ENCODE peak calls at places on chromosomes 5 and 9, in nine cellular contexts. N, C, A, K, L, U, V, O and B are unnamed samples.
A peak's percentile ranks its signal among the peaks of the same experiment; 100 is the strongest.

GRCh38 chr5:16265141-16265540 is 85.5 kb upstream of the MARCHF11 start:
- DNase-seq in N (no peak), C (no peak), A (no peak), K (no peak), L (no peak), U (no peak), V (no peak), O (no peak), B (no peak)

GRCh38 chr9:126326228-126327015 is at the start of gene MVB12B:
- DNase-seq in N (peak; percentile 40), C (peak; percentile 8), A (no peak), K (peak; percentile 42), L (no peak), U (peak; percentile 86), V (peak; percentile 59), O (peak; percentile 78), B (peak; percentile 37)

GRCh38 chr9:130728721-130729120 is 35.1 kb downstream of the EXOSC2 start:
- DNase-seq in N (peak; percentile 61), C (peak; percentile 80), A (peak; percentile 44), K (no peak), L (peak; percentile 52), U (no peak), V (no peak), O (no peak), B (no peak)

GRCh38 chr9:91174772-91175171 is 186.9 kb downstream of the AUH start:
- DNase-seq in N (no peak), C (no peak), A (no peak), K (no peak), L (no peak), U (no peak), V (peak; percentile 25), O (no peak), B (no peak)

GRCh38 chr9:17987174-17987573 is 408.3 kb downstream of the SH3GL2 start:
- DNase-seq in N (no peak), C (no peak), A (no peak), K (no peak), L (no peak), U (no peak), V (no peak), O (no peak), B (no peak)

GRCh38 chr5:132510076-132510475 is 19.5 kb upstream of the IRF1 start:
- DNase-seq in N (peak; percentile 92), C (peak; percentile 96), A (peak; percentile 96), K (no peak), L (peak; percentile 56), U (no peak), V (no peak), O (no peak), B (no peak)

GRCh38 chr9:6827370-6827949 is 69.7 kb downstream of the KDM4C start:
- DNase-seq in N (peak; percentile 71), C (peak; percentile 54), A (peak; percentile 58), K (no peak), L (no peak), U (peak; percentile 73), V (peak; percentile 32), O (no peak), B (peak; percentile 30)

GRCh38 chr9:33860200-33860871 is 43.4 kb downstream of the UBE2R2 start:
- DNase-seq in N (peak; percentile 19), C (no peak), A (no peak), K (no peak), L (no peak), U (no peak), V (no peak), O (no peak), B (no peak)

GRCh38 chr5:5705010-5705409 is 282.5 kb downstream of the ICE1 start:
- DNase-seq in N (no peak), C (no peak), A (no peak), K (no peak), L (no peak), U (no peak), V (no peak), O (no peak), B (no peak)

GRCh38 chr9:34549407-34549732 is 26.6 kb upstream of the ENHO start:
- DNase-seq in N (no peak), C (no peak), A (no peak), K (no peak), L (no peak), U (no peak), V (no peak), O (no peak), B (no peak)

GRCh38 chr9:21660976-21661375 is 141.5 kb upstream of the MTAP start:
- DNase-seq in N (no peak), C (no peak), A (no peak), K (no peak), L (no peak), U (no peak), V (no peak), O (no peak), B (no peak)

GRCh38 chr9:21549251-21549765 is 67.2 kb upstream of the IFNE start:
- DNase-seq in N (peak; percentile 97), C (peak; percentile 97), A (peak; percentile 99), K (peak; percentile 98), L (no peak), U (no peak), V (no peak), O (no peak), B (no peak)

GRCh38 chr5:143129910-143130703 is 273.4 kb downstream of the NR3C1 start:
- DNase-seq in N (no peak), C (no peak), A (no peak), K (no peak), L (no peak), U (no peak), V (no peak), O (no peak), B (no peak)

GRCh38 chr5:132500244-132500930 is 9.8 kb upstream of the IRF1 start:
- DNase-seq in N (no peak), C (no peak), A (no peak), K (no peak), L (no peak), U (no peak), V (no peak), O (no peak), B (no peak)

GRCh38 chr9:85212887-85213286 is 528.9 kb downstream of the AGTPBP1 start:
- DNase-seq in N (peak; percentile 63), C (no peak), A (peak; percentile 24), K (peak; percentile 78), L (no peak), U (no peak), V (no peak), O (no peak), B (no peak)

GRCh38 chr5:145975361-145976066 is 39.1 kb downstream of the SH3RF2 start:
- DNase-seq in N (peak; percentile 90), C (peak; percentile 89), A (peak; percentile 80), K (peak; percentile 86), L (peak; percentile 77), U (no peak), V (no peak), O (no peak), B (no peak)

GRCh38 chr5:112025729-112026128 is 268.7 kb upstream of the NREP start:
- DNase-seq in N (no peak), C (no peak), A (no peak), K (no peak), L (no peak), U (no peak), V (no peak), O (no peak), B (no peak)

DNA sequence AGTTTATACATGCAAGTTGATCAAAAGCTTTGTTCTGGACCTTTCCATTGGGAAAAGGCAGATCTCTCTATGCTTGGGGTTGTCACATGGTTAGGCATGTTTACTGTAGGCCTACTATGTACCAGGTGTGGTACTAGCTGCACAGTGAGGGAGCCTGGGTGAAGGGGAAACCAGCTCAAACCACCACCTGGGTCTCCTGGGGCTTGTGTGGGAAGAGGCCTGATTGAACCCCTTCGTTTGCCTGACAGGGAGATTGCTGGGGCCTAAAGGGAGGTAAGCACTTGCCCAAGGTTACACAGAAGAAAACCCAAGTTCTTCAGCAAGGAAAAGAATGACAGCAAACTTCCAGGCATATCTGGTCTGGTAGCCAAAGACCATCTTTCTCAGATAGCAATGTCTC is 145.9 kb downstream of the MELK start:
- DNase-seq in N (no peak), C (no peak), A (no peak), K (no peak), L (no peak), U (no peak), V (no peak), O (no peak), B (no peak)
- H3K4me3 ChIP-seq in N (no peak overlapping the region), C (no peak overlapping the region), A (no peak overlapping the region), K (no peak overlapping the region), L (no peak overlapping the region), U (no peak overlapping the region), V (no peak overlapping the region), O (no peak overlapping the region), B (no peak overlapping the region)

DNA sequence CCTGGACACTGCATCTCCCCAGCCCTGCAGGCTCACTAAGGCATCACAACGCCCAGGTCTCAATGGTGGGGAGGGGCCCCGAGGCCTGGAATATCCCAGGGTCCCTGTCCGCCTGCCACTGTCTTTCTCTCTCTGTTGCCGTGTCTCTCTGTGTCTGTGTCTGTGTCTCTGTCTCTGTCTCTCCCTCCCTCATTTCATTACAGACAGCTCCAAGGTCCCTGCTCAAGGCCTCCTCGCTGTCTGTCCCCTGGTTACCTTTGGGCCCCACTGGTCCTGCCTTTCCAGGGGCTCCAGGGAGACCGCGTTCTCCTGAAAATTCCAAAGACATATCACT is 3.2 kb downstream of the FCN1 start:
- DNase-seq in N (no peak), C (no peak), A (no peak), K (no peak), L (no peak), U (no peak), V (no peak), O (peak; percentile 19), B (no peak)
- H3K27me3 ChIP-seq in N (no peaks in the 10 kb centered on the region), C (peaks cover 37% of the 10 kb centered on the region), A (no peaks in the 10 kb centered on the region), K (no peaks in the 10 kb centered on the region), L (peaks cover 100% of the 10 kb centered on the region), U (no peaks in the 10 kb centered on the region), V (no peaks in the 10 kb centered on the region), O (no peaks in the 10 kb centered on the region), B (no peaks in the 10 kb centered on the region)

GRCh38 chr5:150904479-150905311 is at the start of gene ZNF300:
- DNase-seq in N (peak; percentile 98), C (peak; percentile 93), A (peak; percentile 97), K (no peak), L (peak; percentile 79), U (peak; percentile 91), V (peak; percentile 39), O (peak; percentile 87), B (peak; percentile 96)

GRCh38 chr5:150895431-150896428 is 9.1 kb downstream of the ZNF300 start:
- DNase-seq in N (no peak), C (no peak), A (peak; percentile 10), K (no peak), L (no peak), U (no peak), V (no peak), O (no peak), B (no peak)

GRCh38 chr5:150905312-150905683 is 518 bp upstream of the ZNF300 start:
- DNase-seq in N (no peak), C (no peak), A (no peak), K (no peak), L (no peak), U (no peak), V (no peak), O (no peak), B (no peak)

GRCh38 chr5:150901446-150901845 is 3.3 kb downstream of the ZNF300 start:
- DNase-seq in N (no peak), C (no peak), A (no peak), K (no peak), L (no peak), U (no peak), V (no peak), O (no peak), B (no peak)
- H3K9me3 ChIP-seq in N (no peaks in the 10 kb centered on the region), C (peaks cover 40% of the 10 kb centered on the region), A (peaks cover 3% of the 10 kb centered on the region), K (peaks cover 39% of the 10 kb centered on the region), L (peaks cover 79% of the 10 kb centered on the region), U (peaks cover 50% of the 10 kb centered on the region), V (peaks cover 4% of the 10 kb centered on the region), O (peaks cover 52% of the 10 kb centered on the region), B (peaks cover 40% of the 10 kb centered on the region)

GRCh38 chr5:109136906-109137305 is 272.9 kb downstream of the PJA2 start:
- DNase-seq in N (no peak), C (peak; percentile 61), A (no peak), K (no peak), L (no peak), U (no peak), V (no peak), O (no peak), B (no peak)
- H3K4me3 ChIP-seq in N (no peak overlapping the region), C (no peak overlapping the region), A (no peak overlapping the region), K (no peak overlapping the region), L (no peak overlapping the region), U (no peak overlapping the region), V (no peak overlapping the region), O (no peak overlapping the region), B (no peak overlapping the region)